ENCODE peak calls at places on chromosomes 16 and 17, in ten cellular contexts. A, Y, B, Z, P, J, E, O, G and K are unnamed samples.

GRCh38 chr17:42698736-42699414 is 16.5 kb downstream of the CNTNAP1 start:
- DNase-seq in A (no peak), G (no peak), E (peak; percentile 33), O (peak; percentile 79), B (no peak), J (no peak), Y (no peak), P (no peak), Z (peak; percentile 91), K (peak; percentile 40)

GRCh38 chr17:74532115-74532514 is 840 bp upstream of the CD300LB start:
- DNase-seq in G (no peak), P (peak; percentile 86), A (no peak), J (no peak), Z (no peak), B (peak; percentile 88), O (no peak), Y (no peak), E (no peak), K (no peak)

GRCh38 chr17:39631403-39631802 is 4.7 kb downstream of the PPP1R1B start:
- DNase-seq in B (no peak), Z (no peak), P (peak; percentile 84), E (no peak), G (no peak), Y (no peak), A (no peak), O (no peak), J (no peak), K (no peak)

GRCh38 chr16:80006175-80006895 is 405.8 kb upstream of the MAF start:
- DNase-seq in J (no peak), A (no peak), P (no peak), Y (peak; percentile 8), E (no peak), O (peak; percentile 9), G (no peak), B (no peak), Z (peak; percentile 6), K (no peak)

GRCh38 chr17:72588961-72589360 is 468.1 kb downstream of the SOX9 start:
- DNase-seq in O (peak; percentile 51), E (peak; percentile 75), P (no peak), J (no peak), A (peak; percentile 87), Y (no peak), G (peak; percentile 83), Z (no peak), B (no peak), K (no peak)

GRCh38 chr17:14559720-14560119 is 258.8 kb downstream of the HS3ST3B1 start:
- DNase-seq in E (no peak), O (no peak), Y (no peak), Z (no peak), P (no peak), J (no peak), B (no peak), G (no peak), A (no peak), K (no peak)

GRCh38 chr16:7849891-7850290 is 517.2 kb downstream of the RBFOX1 start:
- DNase-seq in G (no peak), E (no peak), J (no peak), O (no peak), A (no peak), Z (no peak), Y (no peak), B (no peak), P (no peak), K (no peak)

GRCh38 chr17:33234930-33235685 is 58.0 kb downstream of the ASIC2 start:
- DNase-seq in P (no peak), G (peak; percentile 55), E (no peak), A (no peak), J (peak; percentile 79), O (peak; percentile 95), B (peak; percentile 91), Z (peak; percentile 87), Y (peak; percentile 92), K (peak; percentile 68)

GRCh38 chr16:28846933-28847273 is 755 bp upstream of the TUFM start:
- DNase-seq in E (no peak), Z (peak; percentile 25), J (no peak), O (no peak), G (no peak), B (no peak), A (no peak), Y (no peak), P (no peak), K (no peak)

GRCh38 chr17:72446525-72447250 is 325.9 kb downstream of the SOX9 start:
- DNase-seq in B (no peak), Z (no peak), A (peak; percentile 81), J (peak; percentile 57), O (peak; percentile 81), P (no peak), G (no peak), Y (no peak), E (no peak), K (no peak)

GRCh38 chr17:64219571-64219970 is 43.5 kb downstream of the TEX2 start:
- DNase-seq in A (no peak), Z (no peak), Y (no peak), E (peak; percentile 45), O (no peak), P (no peak), B (no peak), J (no peak), G (no peak), K (no peak)

GRCh38 chr16:72124761-72125634 is 31.4 kb downstream of the DHX38 start:
- DNase-seq in A (peak; percentile 69), B (peak; percentile 93), O (peak; percentile 80), G (peak; percentile 26), J (peak; percentile 34), Z (peak; percentile 88), E (peak; percentile 71), P (peak; percentile 85), Y (peak; percentile 59), K (peak; percentile 5)

GRCh38 chr16:68901910-68902309 is 58.6 kb downstream of the TANGO6 start:
- DNase-seq in E (no peak), B (peak; percentile 20), G (no peak), O (peak; percentile 67), A (no peak), Z (peak; percentile 70), Y (peak; percentile 43), J (peak; percentile 37), P (peak; percentile 43), K (peak; percentile 25)

DNA sequence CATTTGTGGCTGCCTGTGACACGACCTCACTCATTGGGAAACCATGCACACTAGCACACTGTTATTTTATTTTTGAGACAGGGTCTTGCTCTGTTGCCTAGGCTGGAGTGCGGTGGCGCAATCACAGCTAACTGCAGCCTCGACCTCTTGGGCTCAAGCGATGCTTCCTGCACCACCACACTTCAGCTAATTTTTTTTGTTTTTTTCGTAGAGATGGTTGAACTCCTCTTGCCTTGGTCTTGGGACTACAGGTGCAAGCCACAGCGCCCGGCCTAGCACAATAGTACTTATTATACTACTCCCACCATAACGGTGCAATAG is 2.8 kb upstream of the NPTX1 start:
- DNase-seq in B (no peak), Z (no peak), P (no peak), Y (no peak), O (no peak), E (no peak), J (no peak), G (no peak), A (no peak), K (no peak)
- H3K4me3 ChIP-seq in B (no peak overlapping the region), Z (no peak overlapping the region), P (peak overlapping the region; percentile 60), Y (no peak overlapping the region), O (no peak overlapping the region), E (no peak overlapping the region), J (no peak overlapping the region), G (no peak overlapping the region), A (no peak overlapping the region), K (no peak overlapping the region)

GRCh38 chr17:4872786-4873185 is 26.6 kb upstream of the C17orf107 start:
- DNase-seq in B (no peak), G (no peak), P (no peak), Z (no peak), O (no peak), Y (no peak), E (no peak), J (no peak), A (no peak), K (no peak)
- TF ChIP-seq CTCF in B (no peak), G (no peak), P (no peak), Z (no peak), O (no peak), Y (no peak), E (no peak), J (no peak), A (no peak), K (no peak)

DNA sequence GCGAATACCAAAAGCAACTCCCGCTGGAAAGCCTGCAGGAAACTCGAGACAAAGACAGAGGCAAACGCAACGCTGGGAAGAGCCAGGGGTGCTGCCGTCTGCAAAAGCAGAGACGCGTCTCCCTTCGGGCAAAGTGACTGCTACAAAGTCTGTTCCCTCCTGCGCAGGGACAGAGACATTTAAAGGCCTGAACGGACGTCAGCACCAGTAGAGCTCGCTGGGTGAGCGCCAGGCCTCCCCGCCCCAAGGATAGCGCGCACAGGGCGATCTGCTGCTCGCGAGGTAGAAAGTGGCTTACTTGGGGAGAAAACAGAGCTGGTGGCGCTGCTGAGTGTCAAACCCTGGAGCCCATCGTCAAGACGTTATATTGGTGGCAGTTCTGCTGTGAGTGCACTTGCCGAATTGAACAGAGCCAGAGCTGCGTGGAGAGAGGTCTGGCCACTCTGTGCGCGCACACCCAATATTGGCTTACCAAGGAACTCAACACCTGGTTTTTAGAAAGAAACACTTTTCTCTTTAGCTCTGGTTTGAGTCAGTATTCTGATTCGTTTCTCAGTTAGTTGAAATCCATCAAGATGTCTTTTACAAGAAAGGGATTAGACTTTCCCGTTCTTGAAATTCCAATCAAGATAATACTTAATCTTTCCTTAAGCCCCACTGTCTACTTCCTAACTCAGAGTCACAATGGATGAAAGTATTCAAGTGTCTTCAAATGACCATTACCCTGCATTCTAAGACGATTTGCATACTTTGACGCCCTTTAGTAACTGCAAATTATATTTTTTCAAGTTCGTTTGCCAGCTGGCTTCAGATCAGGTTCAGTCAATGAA is 190.1 kb downstream of the USP22 start:
- DNase-seq in Y (no peak), B (peak; percentile 84), O (peak; percentile 13), Z (peak; percentile 10), G (no peak), J (no peak), E (peak; percentile 71), P (peak; percentile 67), A (no peak), K (no peak)
- H3K4me3 ChIP-seq in Y (peak overlapping the region; percentile 24), B (no peak overlapping the region), O (peak overlapping the region; percentile 26), Z (peak overlapping the region; percentile 15), G (no peak overlapping the region), J (peak overlapping the region; percentile 27), E (peak overlapping the region; percentile 20), P (no peak overlapping the region), A (no peak overlapping the region), K (no peak overlapping the region)

GRCh38 chr16:82317411-82318168 is 147.6 kb upstream of the MPHOSPH6 start:
- DNase-seq in J (no peak), Y (no peak), G (no peak), A (no peak), O (no peak), P (no peak), B (no peak), Z (no peak), E (no peak), K (no peak)

GRCh38 chr16:82322177-82322576 is 152.2 kb upstream of the MPHOSPH6 start:
- DNase-seq in A (no peak), Z (no peak), G (no peak), B (no peak), P (no peak), J (no peak), O (no peak), Y (no peak), E (no peak), K (no peak)

GRCh38 chr16:82329070-82329469 is 159.0 kb upstream of the MPHOSPH6 start:
- DNase-seq in O (no peak), E (no peak), P (no peak), G (no peak), A (no peak), B (no peak), Z (no peak), Y (no peak), J (no peak), K (no peak)

GRCh38 chr16:82323171-82323570 is 153.1 kb upstream of the MPHOSPH6 start:
- DNase-seq in O (no peak), J (no peak), A (no peak), Y (no peak), B (no peak), Z (no peak), G (no peak), E (no peak), P (no peak), K (no peak)
- TF ChIP-seq CTCF in O (no peak), J (no peak), A (no peak), Y (no peak), B (no peak), Z (no peak), G (no peak), E (no peak), P (no peak), K (no peak)